ENCODE peak calls at places on chromosomes 13 and 19, in five cellular contexts. One of them, this sample, is unnamed.

GRCh38 chr13:90205911-90206310 is 1141.6 kb upstream of the MIR17HG start:
- DNase-seq in stimulated activated naive CD8-positive, alpha-beta T cell treated with anti-CD3 and anti-CD28 coated beads, Interleukin-15, Interleukin-2, amounts not matched to agents 100 U/mL and 50 U/mL, for 24 hours: no peak
- DNase-seq in stimulated activated CD4-positive, alpha-beta T cell treated with anti-CD3 and anti-CD28 coated beads, Interleukin-2, amount 100 ng/mL, for 48 hours: no peak
- DNase-seq in germinal center: no peak
- DNase-seq in heart left ventricle: no peak
- DNase-seq in this sample: no peak

GRCh38 chr19:11479470-11480080 is 1.3 kb downstream of the ELAVL3 start:
- DNase-seq in stimulated activated naive CD8-positive, alpha-beta T cell treated with anti-CD3 and anti-CD28 coated beads, Interleukin-15, Interleukin-2, amounts not matched to agents 100 U/mL and 50 U/mL, for 24 hours: peak
- DNase-seq in stimulated activated CD4-positive, alpha-beta T cell treated with anti-CD3 and anti-CD28 coated beads, Interleukin-2, amount 100 ng/mL, for 48 hours: peak
- DNase-seq in germinal center: peak
- DNase-seq in heart left ventricle: no peak
- DNase-seq in this sample: no peak

GRCh38 chr13:49784886-49785570 is 7.5 kb downstream of the KPNA3 start:
- DNase-seq in stimulated activated naive CD8-positive, alpha-beta T cell treated with anti-CD3 and anti-CD28 coated beads, Interleukin-15, Interleukin-2, amounts not matched to agents 100 U/mL and 50 U/mL, for 24 hours: no peak
- DNase-seq in stimulated activated CD4-positive, alpha-beta T cell treated with anti-CD3 and anti-CD28 coated beads, Interleukin-2, amount 100 ng/mL, for 48 hours: no peak
- DNase-seq in germinal center: no peak
- DNase-seq in heart left ventricle: no peak
- DNase-seq in this sample: no peak

GRCh38 chr13:47897411-47898050 is 103.5 kb downstream of the SUCLA2 start:
- DNase-seq in stimulated activated naive CD8-positive, alpha-beta T cell treated with anti-CD3 and anti-CD28 coated beads, Interleukin-15, Interleukin-2, amounts not matched to agents 100 U/mL and 50 U/mL, for 24 hours: no peak
- DNase-seq in stimulated activated CD4-positive, alpha-beta T cell treated with anti-CD3 and anti-CD28 coated beads, Interleukin-2, amount 100 ng/mL, for 48 hours: no peak
- DNase-seq in germinal center: no peak
- DNase-seq in heart left ventricle: no peak
- DNase-seq in this sample: no peak

GRCh38 chr19:41753936-41754529 is 1.3 kb upstream of the CEACAM6 start:
- DNase-seq in stimulated activated naive CD8-positive, alpha-beta T cell treated with anti-CD3 and anti-CD28 coated beads, Interleukin-15, Interleukin-2, amounts not matched to agents 100 U/mL and 50 U/mL, for 24 hours: peak
- DNase-seq in stimulated activated CD4-positive, alpha-beta T cell treated with anti-CD3 and anti-CD28 coated beads, Interleukin-2, amount 100 ng/mL, for 48 hours: peak
- DNase-seq in germinal center: peak
- DNase-seq in heart left ventricle: no peak
- DNase-seq in this sample: no peak

GRCh38 chr19:50722248-50723013 is 733 bp upstream of the CLEC11A start:
- DNase-seq in stimulated activated naive CD8-positive, alpha-beta T cell treated with anti-CD3 and anti-CD28 coated beads, Interleukin-15, Interleukin-2, amounts not matched to agents 100 U/mL and 50 U/mL, for 24 hours: no peak
- DNase-seq in stimulated activated CD4-positive, alpha-beta T cell treated with anti-CD3 and anti-CD28 coated beads, Interleukin-2, amount 100 ng/mL, for 48 hours: no peak
- DNase-seq in germinal center: no peak
- DNase-seq in heart left ventricle: no peak
- DNase-seq in this sample: no peak

GRCh38 chr19:18871543-18871942 is 24.4 kb downstream of the CERS1 start:
- DNase-seq in stimulated activated naive CD8-positive, alpha-beta T cell treated with anti-CD3 and anti-CD28 coated beads, Interleukin-15, Interleukin-2, amounts not matched to agents 100 U/mL and 50 U/mL, for 24 hours: no peak
- DNase-seq in stimulated activated CD4-positive, alpha-beta T cell treated with anti-CD3 and anti-CD28 coated beads, Interleukin-2, amount 100 ng/mL, for 48 hours: no peak
- DNase-seq in germinal center: no peak
- DNase-seq in heart left ventricle: no peak
- DNase-seq in this sample: no peak

GRCh38 chr13:33111414-33112110 is 95.3 kb downstream of the KL start:
- DNase-seq in stimulated activated naive CD8-positive, alpha-beta T cell treated with anti-CD3 and anti-CD28 coated beads, Interleukin-15, Interleukin-2, amounts not matched to agents 100 U/mL and 50 U/mL, for 24 hours: no peak
- DNase-seq in stimulated activated CD4-positive, alpha-beta T cell treated with anti-CD3 and anti-CD28 coated beads, Interleukin-2, amount 100 ng/mL, for 48 hours: no peak
- DNase-seq in germinal center: peak
- DNase-seq in heart left ventricle: no peak
- DNase-seq in this sample: no peak

GRCh38 chr19:33661336-33661735 is 39.6 kb downstream of the CHST8 start:
- DNase-seq in stimulated activated naive CD8-positive, alpha-beta T cell treated with anti-CD3 and anti-CD28 coated beads, Interleukin-15, Interleukin-2, amounts not matched to agents 100 U/mL and 50 U/mL, for 24 hours: no peak
- DNase-seq in stimulated activated CD4-positive, alpha-beta T cell treated with anti-CD3 and anti-CD28 coated beads, Interleukin-2, amount 100 ng/mL, for 48 hours: no peak
- DNase-seq in germinal center: no peak
- DNase-seq in heart left ventricle: no peak
- DNase-seq in this sample: peak

GRCh38 chr13:99308481-99309087 is 1.4 kb upstream of the GPR183 start:
- DNase-seq in stimulated activated naive CD8-positive, alpha-beta T cell treated with anti-CD3 and anti-CD28 coated beads, Interleukin-15, Interleukin-2, amounts not matched to agents 100 U/mL and 50 U/mL, for 24 hours: no peak
- DNase-seq in stimulated activated CD4-positive, alpha-beta T cell treated with anti-CD3 and anti-CD28 coated beads, Interleukin-2, amount 100 ng/mL, for 48 hours: no peak
- DNase-seq in germinal center: no peak
- DNase-seq in heart left ventricle: no peak
- DNase-seq in this sample: no peak

GRCh38 chr13:98461525-98462240 is 115.2 kb downstream of the STK24 start:
- DNase-seq in stimulated activated naive CD8-positive, alpha-beta T cell treated with anti-CD3 and anti-CD28 coated beads, Interleukin-15, Interleukin-2, amounts not matched to agents 100 U/mL and 50 U/mL, for 24 hours: no peak
- DNase-seq in stimulated activated CD4-positive, alpha-beta T cell treated with anti-CD3 and anti-CD28 coated beads, Interleukin-2, amount 100 ng/mL, for 48 hours: no peak
- DNase-seq in germinal center: no peak
- DNase-seq in heart left ventricle: no peak
- DNase-seq in this sample: no peak

GRCh38 chr13:30936920-30937319 is 4.5 kb downstream of the TEX26 start:
- DNase-seq in stimulated activated naive CD8-positive, alpha-beta T cell treated with anti-CD3 and anti-CD28 coated beads, Interleukin-15, Interleukin-2, amounts not matched to agents 100 U/mL and 50 U/mL, for 24 hours: no peak
- DNase-seq in stimulated activated CD4-positive, alpha-beta T cell treated with anti-CD3 and anti-CD28 coated beads, Interleukin-2, amount 100 ng/mL, for 48 hours: no peak
- DNase-seq in germinal center: no peak
- DNase-seq in heart left ventricle: no peak
- DNase-seq in this sample: no peak

GRCh38 chr13:33758113-33758512 is 59.8 kb upstream of the RFC3 start:
- DNase-seq in stimulated activated naive CD8-positive, alpha-beta T cell treated with anti-CD3 and anti-CD28 coated beads, Interleukin-15, Interleukin-2, amounts not matched to agents 100 U/mL and 50 U/mL, for 24 hours: no peak
- DNase-seq in stimulated activated CD4-positive, alpha-beta T cell treated with anti-CD3 and anti-CD28 coated beads, Interleukin-2, amount 100 ng/mL, for 48 hours: no peak
- DNase-seq in germinal center: no peak
- DNase-seq in heart left ventricle: no peak
- DNase-seq in this sample: no peak

GRCh38 chr13:56396318-56396717 is 744.4 kb upstream of the PRR20A start:
- DNase-seq in stimulated activated naive CD8-positive, alpha-beta T cell treated with anti-CD3 and anti-CD28 coated beads, Interleukin-15, Interleukin-2, amounts not matched to agents 100 U/mL and 50 U/mL, for 24 hours: no peak
- DNase-seq in stimulated activated CD4-positive, alpha-beta T cell treated with anti-CD3 and anti-CD28 coated beads, Interleukin-2, amount 100 ng/mL, for 48 hours: no peak
- DNase-seq in germinal center: no peak
- DNase-seq in heart left ventricle: no peak
- DNase-seq in this sample: no peak

GRCh38 chr13:85654227-85654626 is 145.0 kb downstream of the SLITRK6 start:
- DNase-seq in stimulated activated naive CD8-positive, alpha-beta T cell treated with anti-CD3 and anti-CD28 coated beads, Interleukin-15, Interleukin-2, amounts not matched to agents 100 U/mL and 50 U/mL, for 24 hours: no peak
- DNase-seq in stimulated activated CD4-positive, alpha-beta T cell treated with anti-CD3 and anti-CD28 coated beads, Interleukin-2, amount 100 ng/mL, for 48 hours: no peak
- DNase-seq in germinal center: no peak
- DNase-seq in heart left ventricle: no peak
- DNase-seq in this sample: no peak

GRCh38 chr13:72820156-72820897 is 38.4 kb downstream of the PIBF1 start:
- DNase-seq in stimulated activated naive CD8-positive, alpha-beta T cell treated with anti-CD3 and anti-CD28 coated beads, Interleukin-15, Interleukin-2, amounts not matched to agents 100 U/mL and 50 U/mL, for 24 hours: no peak
- DNase-seq in stimulated activated CD4-positive, alpha-beta T cell treated with anti-CD3 and anti-CD28 coated beads, Interleukin-2, amount 100 ng/mL, for 48 hours: no peak
- DNase-seq in germinal center: no peak
- DNase-seq in heart left ventricle: no peak
- DNase-seq in this sample: no peak

This sample was measured in osteocyte.